ENCODE peak calls at places on chromosome 6, in six cellular contexts. K, T, Q, G, N and R are unnamed samples.

GRCh38 chr6:137001287-137001976 is 43.3 kb downstream of the IL20RA start:
- DNase-seq in K (no peak), T (no peak), Q (peak), G (no peak), N (no peak), R (peak)

GRCh38 chr6:12363651-12364381 is 73.7 kb downstream of the EDN1 start:
- DNase-seq in K (no peak), T (no peak), Q (no peak), G (no peak), N (no peak), R (no peak)

GRCh38 chr6:136751478-136751956 is 40.8 kb downstream of the MAP3K5 start:
- DNase-seq in K (no peak), T (no peak), Q (no peak), G (no peak), N (no peak), R (no peak)

GRCh38 chr6:87029711-87030314 is 65.1 kb downstream of the CGA start:
- DNase-seq in K (peak), T (no peak), Q (peak), G (no peak), N (no peak), R (peak)

GRCh38 chr6:101208152-101208551 is 185.4 kb upstream of the GRIK2 start:
- DNase-seq in K (no peak), T (no peak), Q (no peak), G (no peak), N (no peak), R (no peak)

GRCh38 chr6:24273471-24273870 is 84.4 kb downstream of the DCDC2 start:
- DNase-seq in K (no peak), T (no peak), Q (peak), G (no peak), N (no peak), R (peak)

GRCh38 chr6:11043552-11043960 is 549 bp downstream of the ELOVL2 start:
- DNase-seq in K (no peak), T (no peak), Q (no peak), G (no peak), N (no peak), R (no peak)

GRCh38 chr6:4316867-4317400 is 181.6 kb upstream of the ECI2 start:
- DNase-seq in K (peak), T (no peak), Q (peak), G (no peak), N (no peak), R (peak)

GRCh38 chr6:45075246-45075645 is 252.9 kb upstream of the RUNX2 start:
- DNase-seq in K (peak), T (no peak), Q (peak), G (no peak), N (no peak), R (peak)

GRCh38 chr6:81997091-81997926 is 244.8 kb upstream of the TENT5A start:
- DNase-seq in K (no peak), T (no peak), Q (peak), G (no peak), N (no peak), R (peak)

GRCh38 chr6:18528084-18528743 is 141.1 kb downstream of the RNF144B start:
- DNase-seq in K (no peak), T (no peak), Q (peak), G (no peak), N (no peak), R (no peak)

GRCh38 chr6:81241717-81242116 is 510.8 kb downstream of the TENT5A start:
- DNase-seq in K (peak), T (no peak), Q (peak), G (no peak), N (no peak), R (peak)

GRCh38 chr6:107695061-107695715 is 128.9 kb downstream of the SCML4 start:
- DNase-seq in K (no peak), T (no peak), Q (no peak), G (no peak), N (no peak), R (no peak)